ENCODE peak calls at places on chromosomes 1 and 21, in six cellular contexts. One of them, this sample, is unnamed. For H3F3A and H4K20me1, the result is how much of the 10 kb centered on the place peaks cover.

GRCh38 chr1:216705686-216706085 is 17.5 kb downstream of the ESRRG start:
- DNase-seq in PC-3: no peak
- DNase-seq in neural progenitor cell: no peak
- DNase-seq in GM23338: no peak
- DNase-seq in MM.1S: no peak
- DNase-seq in GM23248: no peak
- DNase-seq in this sample: no peak

GRCh38 chr1:37465596-37466517 is 8.5 kb upstream of the ZC3H12A start:
- DNase-seq in PC-3: no peak
- DNase-seq in neural progenitor cell: no peak
- DNase-seq in GM23338: no peak
- DNase-seq in MM.1S: peak
- DNase-seq in GM23248: peak
- DNase-seq in this sample: no peak

GRCh38 chr1:226428348-226429050 is 20.6 kb upstream of the PARP1 start:
- DNase-seq in PC-3: no peak
- DNase-seq in neural progenitor cell: no peak
- DNase-seq in GM23338: no peak
- DNase-seq in MM.1S: no peak
- DNase-seq in GM23248: no peak
- DNase-seq in this sample: no peak

GRCh38 chr1:26471498-26472329 is 526 bp upstream of the HMGN2 start:
- DNase-seq in PC-3: peak
- DNase-seq in neural progenitor cell: peak
- DNase-seq in GM23338: peak
- DNase-seq in MM.1S: peak
- DNase-seq in GM23248: peak
- DNase-seq in this sample: peak

GRCh38 chr21:21897275-21897883 is 899.2 kb downstream of the NCAM2 start:
- DNase-seq in PC-3: peak
- DNase-seq in neural progenitor cell: no peak
- DNase-seq in GM23338: no peak
- DNase-seq in MM.1S: no peak
- DNase-seq in GM23248: peak
- DNase-seq in this sample: no peak

GRCh38 chr1:8412183-8412831 is 94.4 kb downstream of the SLC45A1 start:
- DNase-seq in PC-3: peak
- DNase-seq in neural progenitor cell: no peak
- DNase-seq in GM23338: no peak
- DNase-seq in MM.1S: no peak
- DNase-seq in GM23248: peak
- DNase-seq in this sample: no peak

GRCh38 chr1:215262106-215262505 is 179.6 kb downstream of the KCNK2 start:
- DNase-seq in PC-3: no peak
- DNase-seq in neural progenitor cell: no peak
- DNase-seq in GM23338: no peak
- DNase-seq in MM.1S: no peak
- DNase-seq in GM23248: no peak
- DNase-seq in this sample: no peak

GRCh38 chr1:12630946-12631540 is 12.8 kb upstream of the AADACL4 start:
- DNase-seq in PC-3: no peak
- DNase-seq in neural progenitor cell: no peak
- DNase-seq in GM23338: no peak
- DNase-seq in MM.1S: no peak
- DNase-seq in GM23248: peak
- DNase-seq in this sample: no peak

GRCh38 chr1:225517697-225518096 is 89.9 kb upstream of the LBR start:
- DNase-seq in PC-3: no peak
- DNase-seq in neural progenitor cell: no peak
- DNase-seq in GM23338: no peak
- DNase-seq in MM.1S: no peak
- DNase-seq in GM23248: peak
- DNase-seq in this sample: no peak

GRCh38 chr1:30746212-30747027 is 11.2 kb downstream of the LAPTM5 start:
- DNase-seq in PC-3: no peak
- DNase-seq in neural progenitor cell: no peak
- DNase-seq in GM23338: no peak
- DNase-seq in MM.1S: peak
- DNase-seq in GM23248: no peak
- DNase-seq in this sample: no peak
- H3F3A ChIP-seq in PC-3: under half
- H3F3A ChIP-seq in neural progenitor cell: under half
- H3F3A ChIP-seq in GM23338: under half
- H3F3A ChIP-seq in MM.1S: half or more
- H3F3A ChIP-seq in GM23248: under half
- H3F3A ChIP-seq in this sample: under half

DNA sequence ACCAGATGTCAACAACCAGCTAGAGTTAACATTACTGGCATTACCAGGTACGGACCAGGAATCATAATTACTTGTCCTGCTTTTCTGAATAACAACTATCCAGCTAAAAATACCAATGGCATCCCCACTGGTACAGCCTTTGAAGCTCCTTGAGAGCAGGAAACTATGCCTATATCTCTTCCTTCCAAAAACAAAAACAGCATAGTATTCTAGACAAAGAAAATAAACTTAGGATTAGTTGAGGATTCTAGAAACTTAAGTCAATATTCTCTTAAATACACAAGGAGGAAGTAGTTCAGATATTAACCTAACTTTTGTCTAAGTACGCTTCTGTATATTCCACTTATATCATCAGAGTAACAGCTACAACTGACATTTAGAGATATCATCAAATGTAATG is 3.0 kb downstream of the FUBP1 start:
- DNase-seq in PC-3: no peak
- DNase-seq in neural progenitor cell: no peak
- DNase-seq in GM23338: no peak
- DNase-seq in MM.1S: no peak
- DNase-seq in GM23248: peak
- DNase-seq in this sample: no peak
- H4K20me1 ChIP-seq in PC-3: half or more
- H4K20me1 ChIP-seq in neural progenitor cell: half or more
- H4K20me1 ChIP-seq in GM23338: under half
- H4K20me1 ChIP-seq in MM.1S: half or more
- H4K20me1 ChIP-seq in GM23248: under half
- H4K20me1 ChIP-seq in this sample: half or more

GRCh38 chr1:114152211-114153050 is 1.2 kb downstream of the SYT6 start:
- DNase-seq in PC-3: peak
- DNase-seq in neural progenitor cell: peak
- DNase-seq in GM23338: peak
- DNase-seq in MM.1S: no peak
- DNase-seq in GM23248: peak
- DNase-seq in this sample: no peak
- TF ChIP-seq EZH2 in PC-3: peak
- TF ChIP-seq EZH2 in neural progenitor cell: no peak
- TF ChIP-seq EZH2 in GM23338: no peak
- TF ChIP-seq EZH2 in MM.1S: no peak
- TF ChIP-seq EZH2 in GM23248: no peak
- TF ChIP-seq EZH2 in this sample: no peak

DNA sequence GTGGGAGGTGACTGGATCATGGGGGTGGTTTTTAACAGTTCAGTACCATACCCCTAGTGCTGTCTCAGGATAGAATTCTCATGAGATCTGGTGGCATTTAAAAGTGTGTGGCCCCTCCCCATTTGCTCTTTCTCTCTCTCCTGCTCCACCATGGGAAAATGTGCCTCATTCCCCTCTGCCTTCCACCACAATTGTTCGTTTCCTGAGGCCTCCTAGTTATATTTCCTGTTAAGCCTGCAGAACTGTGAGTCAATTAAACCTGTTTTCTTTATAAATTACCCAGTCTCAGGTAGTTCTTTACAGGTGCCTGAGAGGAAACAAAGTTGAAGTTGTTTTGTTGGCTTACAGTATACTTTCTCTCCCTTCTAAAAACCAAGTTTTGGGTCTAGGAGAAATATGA is 23.1 kb upstream of the SLC22A15 start:
- DNase-seq in PC-3: peak
- DNase-seq in neural progenitor cell: no peak
- DNase-seq in GM23338: no peak
- DNase-seq in MM.1S: no peak
- DNase-seq in GM23248: no peak
- DNase-seq in this sample: no peak
- H3F3A ChIP-seq in PC-3: under half
- H3F3A ChIP-seq in neural progenitor cell: under half
- H3F3A ChIP-seq in GM23338: under half
- H3F3A ChIP-seq in MM.1S: under half
- H3F3A ChIP-seq in GM23248: under half
- H3F3A ChIP-seq in this sample: under half